ENCODE peak calls at places on chromosomes 7 and 10, in nine cellular contexts. One of them, this sample, is unnamed.

GRCh38 chr7:18167815-18168214 is 140.2 kb upstream of the PRPS1L1 start:
- DNase-seq in HCEC 1CT: no peak
- DNase-seq in stimulated activated CD4-positive, alpha-beta T cell treated with anti-CD3 and anti-CD28 coated beads, TNF-alpha, amount 100 ng/mL, for 4 hours: no peak
- DNase-seq in T-helper 1 cell: no peak
- DNase-seq in RWPE1: no peak
- DNase-seq in BE2C: no peak
- DNase-seq in NCI-H1105 treated with DMSO at 0.1 percent for 48 hours: no peak
- DNase-seq in activated T-helper 1 cell treated with Interleukin-2 at 50 U/mL for 16 hours: no peak
- DNase-seq in effector CD4-positive, alpha-beta T cell: no peak
- DNase-seq in this sample: no peak

GRCh38 chr7:105580022-105580740 is 1.1 kb downstream of the EFCAB10 start:
- DNase-seq in activated T-helper 1 cell treated with Interleukin-2 at 50 U/mL for 16 hours: no peak
- DNase-seq in effector CD4-positive, alpha-beta T cell: no peak
- DNase-seq in RWPE1: no peak
- DNase-seq in HCEC 1CT: no peak
- DNase-seq in BE2C: peak
- DNase-seq in stimulated activated CD4-positive, alpha-beta T cell treated with anti-CD3 and anti-CD28 coated beads, TNF-alpha, amount 100 ng/mL, for 4 hours: no peak
- DNase-seq in NCI-H1105 treated with DMSO at 0.1 percent for 48 hours: no peak
- DNase-seq in T-helper 1 cell: no peak
- DNase-seq in this sample: no peak

GRCh38 chr7:27586825-27587224 is 75.9 kb downstream of the HIBADH start:
- DNase-seq in BE2C: peak
- DNase-seq in stimulated activated CD4-positive, alpha-beta T cell treated with anti-CD3 and anti-CD28 coated beads, TNF-alpha, amount 100 ng/mL, for 4 hours: no peak
- DNase-seq in effector CD4-positive, alpha-beta T cell: no peak
- DNase-seq in activated T-helper 1 cell treated with Interleukin-2 at 50 U/mL for 16 hours: no peak
- DNase-seq in HCEC 1CT: no peak
- DNase-seq in RWPE1: no peak
- DNase-seq in NCI-H1105 treated with DMSO at 0.1 percent for 48 hours: peak
- DNase-seq in T-helper 1 cell: no peak
- DNase-seq in this sample: no peak

GRCh38 chr10:92801978-92802872 is 46.1 kb upstream of the EXOC6 start:
- DNase-seq in RWPE1: no peak
- DNase-seq in activated T-helper 1 cell treated with Interleukin-2 at 50 U/mL for 16 hours: no peak
- DNase-seq in BE2C: no peak
- DNase-seq in NCI-H1105 treated with DMSO at 0.1 percent for 48 hours: no peak
- DNase-seq in HCEC 1CT: no peak
- DNase-seq in T-helper 1 cell: no peak
- DNase-seq in effector CD4-positive, alpha-beta T cell: no peak
- DNase-seq in stimulated activated CD4-positive, alpha-beta T cell treated with anti-CD3 and anti-CD28 coated beads, TNF-alpha, amount 100 ng/mL, for 4 hours: no peak
- DNase-seq in this sample: no peak

GRCh38 chr10:35643151-35643975 is 1.3 kb upstream of the FZD8 start:
- DNase-seq in BE2C: peak
- DNase-seq in RWPE1: peak
- DNase-seq in HCEC 1CT: peak
- DNase-seq in effector CD4-positive, alpha-beta T cell: no peak
- DNase-seq in T-helper 1 cell: no peak
- DNase-seq in stimulated activated CD4-positive, alpha-beta T cell treated with anti-CD3 and anti-CD28 coated beads, TNF-alpha, amount 100 ng/mL, for 4 hours: no peak
- DNase-seq in activated T-helper 1 cell treated with Interleukin-2 at 50 U/mL for 16 hours: no peak
- DNase-seq in NCI-H1105 treated with DMSO at 0.1 percent for 48 hours: peak
- DNase-seq in this sample: peak

GRCh38 chr10:78774999-78775711 is 293.6 kb upstream of the ZMIZ1 start:
- DNase-seq in activated T-helper 1 cell treated with Interleukin-2 at 50 U/mL for 16 hours: no peak
- DNase-seq in BE2C: no peak
- DNase-seq in NCI-H1105 treated with DMSO at 0.1 percent for 48 hours: no peak
- DNase-seq in RWPE1: no peak
- DNase-seq in effector CD4-positive, alpha-beta T cell: no peak
- DNase-seq in stimulated activated CD4-positive, alpha-beta T cell treated with anti-CD3 and anti-CD28 coated beads, TNF-alpha, amount 100 ng/mL, for 4 hours: no peak
- DNase-seq in T-helper 1 cell: no peak
- DNase-seq in HCEC 1CT: no peak
- DNase-seq in this sample: peak

GRCh38 chr7:37738338-37738737 is 54.8 kb downstream of the GPR141 start:
- DNase-seq in BE2C: no peak
- DNase-seq in NCI-H1105 treated with DMSO at 0.1 percent for 48 hours: no peak
- DNase-seq in effector CD4-positive, alpha-beta T cell: no peak
- DNase-seq in stimulated activated CD4-positive, alpha-beta T cell treated with anti-CD3 and anti-CD28 coated beads, TNF-alpha, amount 100 ng/mL, for 4 hours: no peak
- DNase-seq in activated T-helper 1 cell treated with Interleukin-2 at 50 U/mL for 16 hours: no peak
- DNase-seq in T-helper 1 cell: no peak
- DNase-seq in RWPE1: no peak
- DNase-seq in HCEC 1CT: no peak
- DNase-seq in this sample: no peak

GRCh38 chr10:35870665-35871310 is 228.7 kb upstream of the FZD8 start:
- DNase-seq in RWPE1: no peak
- DNase-seq in T-helper 1 cell: no peak
- DNase-seq in HCEC 1CT: no peak
- DNase-seq in activated T-helper 1 cell treated with Interleukin-2 at 50 U/mL for 16 hours: no peak
- DNase-seq in stimulated activated CD4-positive, alpha-beta T cell treated with anti-CD3 and anti-CD28 coated beads, TNF-alpha, amount 100 ng/mL, for 4 hours: no peak
- DNase-seq in NCI-H1105 treated with DMSO at 0.1 percent for 48 hours: no peak
- DNase-seq in effector CD4-positive, alpha-beta T cell: no peak
- DNase-seq in BE2C: no peak
- DNase-seq in this sample: no peak

GRCh38 chr10:105540381-105540780 is 899.3 kb downstream of the SORCS3 start:
- DNase-seq in RWPE1: no peak
- DNase-seq in effector CD4-positive, alpha-beta T cell: no peak
- DNase-seq in T-helper 1 cell: no peak
- DNase-seq in activated T-helper 1 cell treated with Interleukin-2 at 50 U/mL for 16 hours: no peak
- DNase-seq in BE2C: no peak
- DNase-seq in stimulated activated CD4-positive, alpha-beta T cell treated with anti-CD3 and anti-CD28 coated beads, TNF-alpha, amount 100 ng/mL, for 4 hours: no peak
- DNase-seq in NCI-H1105 treated with DMSO at 0.1 percent for 48 hours: peak
- DNase-seq in HCEC 1CT: no peak
- DNase-seq in this sample: no peak

GRCh38 chr10:30062090-30062489 is 2.7 kb upstream of the JCAD start:
- DNase-seq in effector CD4-positive, alpha-beta T cell: no peak
- DNase-seq in NCI-H1105 treated with DMSO at 0.1 percent for 48 hours: no peak
- DNase-seq in RWPE1: no peak
- DNase-seq in activated T-helper 1 cell treated with Interleukin-2 at 50 U/mL for 16 hours: no peak
- DNase-seq in HCEC 1CT: peak
- DNase-seq in stimulated activated CD4-positive, alpha-beta T cell treated with anti-CD3 and anti-CD28 coated beads, TNF-alpha, amount 100 ng/mL, for 4 hours: no peak
- DNase-seq in T-helper 1 cell: no peak
- DNase-seq in BE2C: no peak
- DNase-seq in this sample: peak

GRCh38 chr7:42161723-42162122 is 75.3 kb downstream of the GLI3 start:
- DNase-seq in activated T-helper 1 cell treated with Interleukin-2 at 50 U/mL for 16 hours: no peak
- DNase-seq in BE2C: no peak
- DNase-seq in stimulated activated CD4-positive, alpha-beta T cell treated with anti-CD3 and anti-CD28 coated beads, TNF-alpha, amount 100 ng/mL, for 4 hours: no peak
- DNase-seq in NCI-H1105 treated with DMSO at 0.1 percent for 48 hours: no peak
- DNase-seq in HCEC 1CT: peak
- DNase-seq in effector CD4-positive, alpha-beta T cell: no peak
- DNase-seq in T-helper 1 cell: no peak
- DNase-seq in RWPE1: peak
- DNase-seq in this sample: peak

GRCh38 chr10:17062009-17062408 is 67.6 kb downstream of the CUBN start:
- DNase-seq in stimulated activated CD4-positive, alpha-beta T cell treated with anti-CD3 and anti-CD28 coated beads, TNF-alpha, amount 100 ng/mL, for 4 hours: no peak
- DNase-seq in NCI-H1105 treated with DMSO at 0.1 percent for 48 hours: no peak
- DNase-seq in effector CD4-positive, alpha-beta T cell: no peak
- DNase-seq in activated T-helper 1 cell treated with Interleukin-2 at 50 U/mL for 16 hours: no peak
- DNase-seq in T-helper 1 cell: no peak
- DNase-seq in BE2C: no peak
- DNase-seq in RWPE1: peak
- DNase-seq in HCEC 1CT: peak
- DNase-seq in this sample: peak

GRCh38 chr7:102918865-102919264 is 6.1 kb downstream of the LRRC17 start:
- DNase-seq in activated T-helper 1 cell treated with Interleukin-2 at 50 U/mL for 16 hours: no peak
- DNase-seq in HCEC 1CT: no peak
- DNase-seq in BE2C: no peak
- DNase-seq in RWPE1: no peak
- DNase-seq in effector CD4-positive, alpha-beta T cell: no peak
- DNase-seq in stimulated activated CD4-positive, alpha-beta T cell treated with anti-CD3 and anti-CD28 coated beads, TNF-alpha, amount 100 ng/mL, for 4 hours: no peak
- DNase-seq in NCI-H1105 treated with DMSO at 0.1 percent for 48 hours: no peak
- DNase-seq in T-helper 1 cell: no peak
- DNase-seq in this sample: peak

GRCh38 chr10:76428541-76429330 is 997.3 kb downstream of the LRMDA start:
- DNase-seq in activated T-helper 1 cell treated with Interleukin-2 at 50 U/mL for 16 hours: no peak
- DNase-seq in HCEC 1CT: peak
- DNase-seq in NCI-H1105 treated with DMSO at 0.1 percent for 48 hours: no peak
- DNase-seq in BE2C: no peak
- DNase-seq in stimulated activated CD4-positive, alpha-beta T cell treated with anti-CD3 and anti-CD28 coated beads, TNF-alpha, amount 100 ng/mL, for 4 hours: no peak
- DNase-seq in T-helper 1 cell: no peak
- DNase-seq in effector CD4-positive, alpha-beta T cell: no peak
- DNase-seq in RWPE1: peak
- DNase-seq in this sample: peak

GRCh38 chr7:128405345-128406146 is 4.2 kb downstream of the IMPDH1 start:
- DNase-seq in activated T-helper 1 cell treated with Interleukin-2 at 50 U/mL for 16 hours: peak
- DNase-seq in stimulated activated CD4-positive, alpha-beta T cell treated with anti-CD3 and anti-CD28 coated beads, TNF-alpha, amount 100 ng/mL, for 4 hours: peak
- DNase-seq in T-helper 1 cell: peak
- DNase-seq in RWPE1: peak
- DNase-seq in effector CD4-positive, alpha-beta T cell: peak
- DNase-seq in BE2C: peak
- DNase-seq in HCEC 1CT: no peak
- DNase-seq in NCI-H1105 treated with DMSO at 0.1 percent for 48 hours: peak
- DNase-seq in this sample: peak

GRCh38 chr7:127983804-127984332 is 47.4 kb downstream of the LRRC4 start:
- DNase-seq in T-helper 1 cell: no peak
- DNase-seq in activated T-helper 1 cell treated with Interleukin-2 at 50 U/mL for 16 hours: no peak
- DNase-seq in effector CD4-positive, alpha-beta T cell: no peak
- DNase-seq in RWPE1: peak
- DNase-seq in BE2C: no peak
- DNase-seq in HCEC 1CT: no peak
- DNase-seq in NCI-H1105 treated with DMSO at 0.1 percent for 48 hours: no peak
- DNase-seq in stimulated activated CD4-positive, alpha-beta T cell treated with anti-CD3 and anti-CD28 coated beads, TNF-alpha, amount 100 ng/mL, for 4 hours: no peak
- DNase-seq in this sample: peak